ENCODE peak calls at places on chromosomes 11 and 22, in six cellular contexts. One of them, this sample, is unnamed.
A peak's percentile ranks its signal among the peaks of the same experiment; 100 is the strongest.

GRCh38 chr11:60899021-60899936 is 7.1 kb downstream of the PRPF19 start:
- DNase-seq in K562: peak; percentile 53
- DNase-seq in SK-N-SH: peak; percentile 69
- DNase-seq in GM12878: no peak
- DNase-seq in H1: peak; percentile 57
- DNase-seq in HL-60: no peak
- DNase-seq in this sample: peak; percentile 56

GRCh38 chr11:30481816-30482215 is 104.3 kb downstream of the MPPED2 start:
- DNase-seq in K562: no peak
- DNase-seq in SK-N-SH: no peak
- DNase-seq in GM12878: no peak
- DNase-seq in H1: no peak
- DNase-seq in HL-60: no peak
- DNase-seq in this sample: no peak

GRCh38 chr11:73962097-73962705 is 11.4 kb downstream of the DNAJB13 start:
- DNase-seq in K562: no peak
- DNase-seq in SK-N-SH: no peak
- DNase-seq in GM12878: no peak
- DNase-seq in H1: no peak
- DNase-seq in HL-60: no peak
- DNase-seq in this sample: no peak

GRCh38 chr11:66589996-66590675 is 2.7 kb downstream of the CCDC87 start:
- DNase-seq in K562: no peak
- DNase-seq in SK-N-SH: no peak
- DNase-seq in GM12878: no peak
- DNase-seq in H1: no peak
- DNase-seq in HL-60: no peak
- DNase-seq in this sample: peak; percentile 79

GRCh38 chr11:134334796-134335571 is 3.2 kb downstream of the GLB1L2 start:
- DNase-seq in K562: no peak
- DNase-seq in SK-N-SH: no peak
- DNase-seq in GM12878: no peak
- DNase-seq in H1: no peak
- DNase-seq in HL-60: no peak
- DNase-seq in this sample: no peak

GRCh38 chr11:98964146-98964545 is 56.6 kb upstream of the CNTN5 start:
- DNase-seq in K562: no peak
- DNase-seq in SK-N-SH: no peak
- DNase-seq in GM12878: no peak
- DNase-seq in H1: no peak
- DNase-seq in HL-60: no peak
- DNase-seq in this sample: no peak

GRCh38 chr22:39087881-39088687 is 9.0 kb upstream of the APOBEC3H start:
- DNase-seq in K562: peak; percentile 24
- DNase-seq in SK-N-SH: no peak
- DNase-seq in GM12878: no peak
- DNase-seq in H1: peak; percentile 81
- DNase-seq in HL-60: no peak
- DNase-seq in this sample: no peak

GRCh38 chr11:113249491-113249763 is 65.0 kb upstream of the TTC12 start:
- DNase-seq in K562: no peak
- DNase-seq in SK-N-SH: no peak
- DNase-seq in GM12878: no peak
- DNase-seq in H1: no peak
- DNase-seq in HL-60: no peak
- DNase-seq in this sample: no peak

GRCh38 chr11:34351687-34352469 is 5.9 kb downstream of the ABTB2 start:
- DNase-seq in K562: no peak
- DNase-seq in SK-N-SH: no peak
- DNase-seq in GM12878: peak; percentile 50
- DNase-seq in H1: no peak
- DNase-seq in HL-60: no peak
- DNase-seq in this sample: no peak

GRCh38 chr22:30169002-30169401 is 77.6 kb downstream of the LIF start:
- DNase-seq in K562: no peak
- DNase-seq in SK-N-SH: no peak
- DNase-seq in GM12878: no peak
- DNase-seq in H1: no peak
- DNase-seq in HL-60: no peak
- DNase-seq in this sample: no peak

GRCh38 chr11:95985174-95985808 is 61.4 kb upstream of the MTMR2 start:
- DNase-seq in K562: no peak
- DNase-seq in SK-N-SH: no peak
- DNase-seq in GM12878: no peak
- DNase-seq in H1: no peak
- DNase-seq in HL-60: peak; percentile 0
- DNase-seq in this sample: no peak

GRCh38 chr11:3885855-3886254 is 30.4 kb downstream of the STIM1 start:
- DNase-seq in K562: no peak
- DNase-seq in SK-N-SH: no peak
- DNase-seq in GM12878: no peak
- DNase-seq in H1: no peak
- DNase-seq in HL-60: no peak
- DNase-seq in this sample: no peak

GRCh38 chr11:76327756-76328388 is 53.1 kb downstream of the THAP12 start:
- DNase-seq in K562: no peak
- DNase-seq in SK-N-SH: no peak
- DNase-seq in GM12878: no peak
- DNase-seq in H1: no peak
- DNase-seq in HL-60: no peak
- DNase-seq in this sample: no peak

GRCh38 chr11:125312812-125313211 is 148.3 kb downstream of the PKNOX2 start:
- DNase-seq in K562: no peak
- DNase-seq in SK-N-SH: no peak
- DNase-seq in GM12878: no peak
- DNase-seq in H1: no peak
- DNase-seq in HL-60: no peak
- DNase-seq in this sample: no peak

GRCh38 chr22:50008151-50009040 is 4.2 kb downstream of the IL17REL start:
- DNase-seq in K562: no peak
- DNase-seq in SK-N-SH: peak; percentile 20
- DNase-seq in GM12878: no peak
- DNase-seq in H1: peak; percentile 48
- DNase-seq in HL-60: no peak
- DNase-seq in this sample: no peak

GRCh38 chr11:78699606-78700005 is 124.9 kb upstream of the NARS2 start:
- DNase-seq in K562: no peak
- DNase-seq in SK-N-SH: no peak
- DNase-seq in GM12878: no peak
- DNase-seq in H1: no peak
- DNase-seq in HL-60: no peak
- DNase-seq in this sample: no peak

GRCh38 chr11:76918941-76919386 is 58.2 kb downstream of the ACER3 start:
- DNase-seq in K562: peak; percentile 30
- DNase-seq in SK-N-SH: peak; percentile 45
- DNase-seq in GM12878: peak; percentile 19
- DNase-seq in H1: no peak
- DNase-seq in HL-60: peak; percentile 8
- DNase-seq in this sample: peak; percentile 58

GRCh38 chr22:32996702-32997101 is 61.5 kb downstream of the SYN3 start:
- DNase-seq in K562: no peak
- DNase-seq in SK-N-SH: no peak
- DNase-seq in GM12878: no peak
- DNase-seq in H1: peak; percentile 26
- DNase-seq in HL-60: no peak
- DNase-seq in this sample: no peak

GRCh38 chr22:45039206-45039605 is 29.4 kb upstream of the PHF21B start:
- DNase-seq in K562: no peak
- DNase-seq in SK-N-SH: no peak
- DNase-seq in GM12878: no peak
- DNase-seq in H1: no peak
- DNase-seq in HL-60: no peak
- DNase-seq in this sample: no peak

GRCh38 chr11:85086511-85087284 is 540.4 kb downstream of the DLG2 start:
- DNase-seq in K562: no peak
- DNase-seq in SK-N-SH: no peak
- DNase-seq in GM12878: no peak
- DNase-seq in H1: no peak
- DNase-seq in HL-60: no peak
- DNase-seq in this sample: no peak

GRCh38 chr11:132982769-132983168 is 549.5 kb downstream of the OPCML start:
- DNase-seq in K562: no peak
- DNase-seq in SK-N-SH: no peak
- DNase-seq in GM12878: no peak
- DNase-seq in H1: no peak
- DNase-seq in HL-60: no peak
- DNase-seq in this sample: no peak

GRCh38 chr11:11148598-11148997 is 204.5 kb downstream of the CSNK2A3 start:
- DNase-seq in K562: no peak
- DNase-seq in SK-N-SH: no peak
- DNase-seq in GM12878: no peak
- DNase-seq in H1: no peak
- DNase-seq in HL-60: no peak
- DNase-seq in this sample: no peak

GRCh38 chr11:11149671-11150459 is 203.2 kb downstream of the CSNK2A3 start:
- DNase-seq in K562: no peak
- DNase-seq in SK-N-SH: no peak
- DNase-seq in GM12878: no peak
- DNase-seq in H1: no peak
- DNase-seq in HL-60: no peak
- DNase-seq in this sample: no peak

GRCh38 chr11:11143849-11144248 is 209.2 kb downstream of the CSNK2A3 start:
- DNase-seq in K562: no peak
- DNase-seq in SK-N-SH: no peak
- DNase-seq in GM12878: no peak
- DNase-seq in H1: no peak
- DNase-seq in HL-60: no peak
- DNase-seq in this sample: no peak

GRCh38 chr11:11146830-11147229 is 206.2 kb downstream of the CSNK2A3 start:
- DNase-seq in K562: no peak
- DNase-seq in SK-N-SH: no peak
- DNase-seq in GM12878: no peak
- DNase-seq in H1: no peak
- DNase-seq in HL-60: no peak
- DNase-seq in this sample: no peak

GRCh38 chr11:11148104-11148509 is 204.9 kb downstream of the CSNK2A3 start:
- DNase-seq in K562: no peak
- DNase-seq in SK-N-SH: no peak
- DNase-seq in GM12878: no peak
- DNase-seq in H1: peak; percentile 60
- DNase-seq in HL-60: no peak
- DNase-seq in this sample: no peak
- TF ChIP-seq GABPA in K562: no peak
- TF ChIP-seq GABPA in SK-N-SH: no peak
- TF ChIP-seq GABPA in GM12878: no peak
- TF ChIP-seq GABPA in H1: no peak
- TF ChIP-seq GABPA in HL-60: no peak
- TF ChIP-seq GABPA in this sample: no peak

DNA sequence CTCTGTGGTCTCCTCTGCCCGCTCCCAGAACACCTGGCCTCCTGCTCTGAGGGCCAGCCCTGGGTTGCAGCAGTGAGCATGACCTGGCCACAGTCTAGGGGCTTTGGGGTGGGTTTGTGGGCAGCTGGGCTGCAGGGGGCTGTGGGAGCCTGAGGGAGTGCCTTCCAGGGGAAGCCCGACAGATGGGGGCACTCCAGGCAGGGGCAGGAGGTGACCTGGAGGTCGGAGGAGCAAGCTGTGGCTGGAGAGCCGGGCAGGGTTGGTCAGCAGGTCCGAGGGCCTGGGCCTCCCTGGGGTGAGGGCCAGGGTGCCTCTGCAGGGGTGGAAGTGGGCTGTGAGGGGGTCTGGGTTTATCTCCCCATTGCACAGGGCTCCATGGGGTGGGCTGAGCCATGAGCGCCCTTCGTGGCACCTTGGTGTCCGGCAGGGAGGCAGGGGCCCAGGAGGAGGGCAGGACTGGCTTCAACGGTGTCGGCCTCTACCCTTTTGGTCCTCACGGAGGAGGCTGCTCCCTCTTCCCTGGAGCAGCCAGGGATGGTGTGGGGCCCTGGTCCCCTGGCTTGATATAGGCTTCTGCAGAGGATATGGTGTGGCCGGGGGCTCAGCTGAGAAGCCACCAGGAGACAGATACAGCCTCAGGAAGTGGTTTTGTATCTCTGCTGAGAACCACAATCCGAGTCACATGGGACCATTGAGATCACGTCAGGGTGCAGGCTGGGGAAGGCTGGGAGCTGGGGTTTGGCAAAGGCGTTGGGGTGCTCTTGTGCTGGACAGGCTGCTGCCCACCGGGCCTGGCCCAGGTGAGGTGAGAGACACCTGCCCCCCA is 22.3 kb downstream of the KCNQ1 start:
- DNase-seq in K562: no peak
- DNase-seq in SK-N-SH: no peak
- DNase-seq in GM12878: no peak
- DNase-seq in H1: no peak
- DNase-seq in HL-60: no peak
- DNase-seq in this sample: no peak
- TF ChIP-seq GABPA in K562: peak; percentile 58
- TF ChIP-seq GABPA in SK-N-SH: no peak
- TF ChIP-seq GABPA in GM12878: no peak
- TF ChIP-seq GABPA in H1: no peak
- TF ChIP-seq GABPA in HL-60: peak; percentile 31
- TF ChIP-seq GABPA in this sample: no peak

DNA sequence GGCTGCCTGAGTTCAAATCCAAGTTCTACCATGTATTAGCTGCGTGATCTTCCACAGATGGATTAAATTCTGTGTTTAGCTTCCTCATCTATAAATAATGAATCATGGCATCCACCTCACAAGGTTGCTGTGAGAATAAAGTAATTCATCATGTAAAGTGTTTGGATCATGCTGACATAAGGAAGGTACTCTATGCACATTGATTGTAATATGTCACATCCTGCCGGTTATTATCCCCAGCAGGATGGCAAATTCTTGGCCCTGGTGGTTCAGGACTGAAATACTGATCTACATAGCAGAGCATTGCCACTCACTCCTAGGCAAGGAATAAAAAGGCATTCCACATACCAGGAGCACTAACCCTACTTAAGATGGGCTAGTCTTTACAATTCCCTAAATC is 40.8 kb downstream of the LGR4 start:
- DNase-seq in K562: no peak
- DNase-seq in SK-N-SH: no peak
- DNase-seq in GM12878: no peak
- DNase-seq in H1: no peak
- DNase-seq in HL-60: no peak
- DNase-seq in this sample: no peak
- TF ChIP-seq GABPA in K562: no peak
- TF ChIP-seq GABPA in SK-N-SH: no peak
- TF ChIP-seq GABPA in GM12878: no peak
- TF ChIP-seq GABPA in H1: no peak
- TF ChIP-seq GABPA in HL-60: no peak
- TF ChIP-seq GABPA in this sample: no peak

GRCh38 chr11:390175-390574 is 3.8 kb upstream of the PKP3 start:
- DNase-seq in K562: peak; percentile 30
- DNase-seq in SK-N-SH: no peak
- DNase-seq in GM12878: no peak
- DNase-seq in H1: no peak
- DNase-seq in HL-60: no peak
- DNase-seq in this sample: peak; percentile 50

GRCh38 chr11:392102-392777 is 1.8 kb upstream of the PKP3 start:
- DNase-seq in K562: no peak
- DNase-seq in SK-N-SH: no peak
- DNase-seq in GM12878: no peak
- DNase-seq in H1: no peak
- DNase-seq in HL-60: no peak
- DNase-seq in this sample: no peak

GRCh38 chr11:393219-394033 is 583 bp upstream of the PKP3 start:
- DNase-seq in K562: peak; percentile 87
- DNase-seq in SK-N-SH: no peak
- DNase-seq in GM12878: no peak
- DNase-seq in H1: no peak
- DNase-seq in HL-60: no peak
- DNase-seq in this sample: peak; percentile 54

GRCh38 chr11:394034-394857 is at the start of gene PKP3:
- DNase-seq in K562: peak; percentile 86
- DNase-seq in SK-N-SH: no peak
- DNase-seq in GM12878: no peak
- DNase-seq in H1: no peak
- DNase-seq in HL-60: no peak
- DNase-seq in this sample: peak; percentile 37

GRCh38 chr11:391117-392017 is 2.6 kb upstream of the PKP3 start:
- DNase-seq in K562: no peak
- DNase-seq in SK-N-SH: no peak
- DNase-seq in GM12878: no peak
- DNase-seq in H1: no peak
- DNase-seq in HL-60: no peak
- DNase-seq in this sample: no peak
- TF ChIP-seq GABPA in K562: no peak
- TF ChIP-seq GABPA in SK-N-SH: no peak
- TF ChIP-seq GABPA in GM12878: no peak
- TF ChIP-seq GABPA in H1: no peak
- TF ChIP-seq GABPA in HL-60: no peak
- TF ChIP-seq GABPA in this sample: no peak

This sample was measured in HepG2.